ENCODE peak calls at places on chromosomes 12 and 14, in seven cellular contexts. J, O, F, C, P, S and R are unnamed samples.

GRCh38 chr12:71846322-71846940 is 6.9 kb downstream of the TBC1D15 start:
- DNase-seq in S (no peak), F (no peak), J (peak; percentile 25), P (no peak), C (peak; percentile 50), O (no peak), R (peak; percentile 5)

GRCh38 chr12:88242161-88242925 is 100.2 kb downstream of the TMTC3 start:
- DNase-seq in S (peak; percentile 89), F (no peak), J (peak; percentile 10), P (no peak), O (peak; percentile 58), C (peak; percentile 66), R (peak; percentile 93)

GRCh38 chr14:59133202-59133601 is 55.3 kb upstream of the DAAM1 start:
- DNase-seq in P (no peak), J (no peak), F (no peak), C (no peak), O (no peak), S (no peak), R (peak; percentile 29)

GRCh38 chr12:50246873-50247612 is 36.3 kb downstream of the LIMA1 start:
- DNase-seq in P (peak; percentile 89), C (peak; percentile 98), F (no peak), J (peak; percentile 65), S (peak; percentile 98), O (peak; percentile 93), R (no peak)

GRCh38 chr12:11651785-11652184 is 2.3 kb downstream of the ETV6 start:
- DNase-seq in C (no peak), P (no peak), J (no peak), O (no peak), S (no peak), F (no peak), R (no peak)

GRCh38 chr14:75454963-75455546 is 27.2 kb downstream of the JDP2 start:
- DNase-seq in F (no peak), S (peak; percentile 9), P (peak; percentile 84), J (peak; percentile 68), C (peak; percentile 87), O (peak; percentile 74), R (peak; percentile 85)

GRCh38 chr14:105314287-105315185 is at the start of gene PACS2:
- DNase-seq in P (peak; percentile 86), O (peak; percentile 68), S (no peak), C (peak; percentile 45), F (peak; percentile 80), J (peak; percentile 97), R (peak; percentile 92)

GRCh38 chr14:22484638-22485037 is 104.4 kb downstream of the DAD1 start:
- DNase-seq in J (peak; percentile 50), P (no peak), F (no peak), C (no peak), O (no peak), S (no peak), R (peak; percentile 60)

GRCh38 chr12:12819752-12820311 is 6.7 kb downstream of the DDX47 start:
- DNase-seq in F (no peak), P (no peak), S (peak; percentile 81), O (peak; percentile 26), C (peak; percentile 99), J (peak; percentile 57), R (peak; percentile 87)

GRCh38 chr14:33848706-33849454 is 102.0 kb downstream of the EGLN3 start:
- DNase-seq in S (no peak), P (peak; percentile 73), C (peak; percentile 51), F (peak; percentile 58), J (peak; percentile 88), O (peak; percentile 53), R (peak; percentile 94)
- TF ChIP-seq CTCF in S (peak; percentile 77), P (peak; percentile 61), C (peak; percentile 64), F (peak; percentile 54), J (peak; percentile 75), O (peak; percentile 54), R (peak; percentile 89)

DNA sequence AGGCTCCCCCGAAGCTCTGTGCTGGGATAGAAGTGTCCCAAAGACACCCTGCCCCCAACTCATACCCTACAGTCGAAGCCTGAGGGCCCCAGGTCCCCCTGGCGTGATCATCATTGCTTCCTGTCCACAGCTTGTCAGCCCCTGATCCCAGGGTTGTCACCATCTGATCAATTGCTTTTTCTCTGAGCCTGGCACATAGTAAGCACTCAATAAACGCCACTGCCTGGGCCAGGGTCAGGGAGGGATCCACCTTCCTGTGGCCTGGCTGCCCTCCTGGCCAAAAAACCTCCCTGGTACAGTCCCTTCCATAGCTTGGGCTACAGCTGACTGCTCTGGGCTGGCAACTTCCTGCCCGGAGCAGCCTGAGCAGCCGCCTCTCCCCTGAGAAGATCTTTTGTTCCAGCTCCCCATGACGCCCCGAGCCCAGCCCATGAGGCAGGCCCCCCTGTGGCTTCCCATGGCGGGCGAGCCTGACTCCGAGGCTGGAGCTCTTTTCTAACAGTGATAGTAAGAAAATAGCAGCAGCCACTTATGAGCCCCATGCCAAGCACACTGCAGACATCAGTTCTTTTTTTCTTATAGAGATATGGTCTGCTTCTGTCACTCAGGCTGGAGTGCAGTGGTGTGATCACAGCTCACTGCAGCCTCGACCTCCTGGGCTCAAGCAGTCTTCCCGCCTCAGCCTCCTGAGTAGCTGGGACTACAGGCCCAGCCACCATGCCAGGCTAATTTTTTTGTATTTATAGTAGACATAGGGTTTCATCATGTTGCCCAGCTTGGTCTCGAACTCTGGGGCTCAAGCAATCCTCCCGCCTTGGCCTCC is 6.5 kb downstream of the SH2B3 start:
- DNase-seq in P (no peak), S (no peak), J (no peak), C (no peak), O (no peak), F (no peak), R (peak; percentile 44)
- H3K4me1 ChIP-seq in P (peaks cover 51% of the 10 kb centered on the region), S (peaks cover 7% of the 10 kb centered on the region), J (peaks cover 13% of the 10 kb centered on the region), C (peaks cover 41% of the 10 kb centered on the region), O (peaks cover 22% of the 10 kb centered on the region), F (peaks cover 32% of the 10 kb centered on the region), R (peaks cover 28% of the 10 kb centered on the region)

GRCh38 chr12:100951756-100952155 is 157.2 kb downstream of the ANO4 start:
- DNase-seq in S (no peak), P (no peak), F (no peak), O (no peak), J (no peak), C (no peak), R (no peak)
- TF ChIP-seq CTCF in S (peak; percentile 24), P (no peak), F (no peak), O (no peak), J (no peak), C (peak; percentile 26), R (no peak)

GRCh38 chr14:103630364-103631108 is 1.5 kb downstream of the KLC1 start:
- DNase-seq in S (no peak), F (no peak), C (no peak), J (no peak), O (no peak), P (no peak), R (no peak)

GRCh38 chr14:103628221-103628683 is 759 bp upstream of the KLC1 start:
- DNase-seq in C (peak; percentile 87), J (peak; percentile 89), S (no peak), F (peak; percentile 79), O (peak; percentile 85), P (peak; percentile 92), R (peak; percentile 76)

GRCh38 chr14:103629503-103630121 is 601 bp downstream of the KLC1 start:
- DNase-seq in C (no peak), P (peak; percentile 84), O (peak; percentile 52), J (peak; percentile 60), S (no peak), F (peak; percentile 66), R (peak; percentile 54)

GRCh38 chr14:103627073-103628025 is 1.7 kb upstream of the KLC1 start:
- DNase-seq in F (no peak), C (peak; percentile 98), S (no peak), J (peak; percentile 31), P (no peak), O (no peak), R (no peak)

DNA sequence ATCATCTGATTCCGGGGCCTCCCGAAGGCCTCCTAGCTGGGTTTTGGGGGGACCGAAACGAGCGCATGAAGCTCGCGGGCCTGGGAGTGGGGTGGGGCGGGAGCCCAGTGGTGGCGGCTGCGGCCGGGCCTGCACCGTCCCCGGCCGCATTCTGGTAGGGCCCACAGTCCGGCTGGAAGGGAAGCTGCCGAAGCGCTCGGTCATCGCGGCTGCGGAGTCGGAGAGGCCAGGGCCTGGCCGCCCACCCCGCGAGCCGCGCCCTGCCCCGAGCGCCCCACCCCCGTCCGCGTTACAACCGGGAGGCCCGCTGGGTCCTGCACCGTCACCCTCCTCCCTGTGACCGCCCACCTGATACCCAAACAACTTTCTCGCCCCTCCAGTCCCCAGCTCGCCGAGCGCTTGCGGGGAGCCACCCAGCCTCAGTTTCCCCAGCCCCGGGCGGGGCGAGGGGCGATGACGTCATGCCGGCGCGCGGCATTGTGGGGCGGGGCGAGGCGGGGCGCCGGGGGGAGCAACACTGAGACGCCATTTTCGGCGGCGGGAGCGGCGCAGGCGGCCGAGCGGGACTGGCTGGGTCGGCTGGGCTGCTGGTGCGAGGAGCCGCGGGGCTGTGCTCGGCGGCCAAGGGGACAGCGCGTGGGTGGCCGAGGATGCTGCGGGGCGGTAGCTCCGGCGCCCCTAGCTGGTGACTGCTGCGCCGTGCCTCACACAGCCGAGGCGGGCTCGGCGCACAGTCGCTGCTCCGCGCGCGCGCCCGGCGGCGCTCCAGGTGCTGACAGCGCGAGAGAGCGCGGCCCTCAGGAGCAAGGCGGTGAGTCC is at the start of gene KLC1:
- DNase-seq in P (peak; percentile 92), J (peak; percentile 90), S (no peak), F (peak; percentile 88), C (peak; percentile 57), O (peak; percentile 84), R (peak; percentile 85)
- H3K4me1 ChIP-seq in P (peaks cover 72% of the 10 kb centered on the region), J (peaks cover 12% of the 10 kb centered on the region), S (peaks cover 14% of the 10 kb centered on the region), F (peaks cover 11% of the 10 kb centered on the region), C (peaks cover 50% of the 10 kb centered on the region), O (peaks cover 39% of the 10 kb centered on the region), R (peaks cover 15% of the 10 kb centered on the region)